ENCODE peak calls at places on chromosome 19, in five cellular contexts. O is Caco-2, Z is mucosa of descending colon, W is RWPE2, P is suprapubic skin. X is an unnamed sample.

GRCh38 chr19:4587527-4587926 is 28.0 kb upstream of the SEMA6B start:
- DNase-seq in O (no peak), Z (no peak), W (no peak), P (no peak), X (no peak)

GRCh38 chr19:4066682-4067395 is at the start of gene ZBTB7A:
- DNase-seq in O (peak; percentile 84), Z (peak; percentile 94), W (peak; percentile 77), P (no peak), X (peak; percentile 77)

GRCh38 chr19:9580728-9581127 is 3.6 kb downstream of the ZNF121 start:
- DNase-seq in O (no peak), Z (no peak), W (no peak), P (no peak), X (no peak)

GRCh38 chr19:47232422-47233211 is 1.6 kb upstream of the BBC3 start:
- DNase-seq in O (no peak), Z (peak; percentile 71), W (no peak), P (no peak), X (no peak)

GRCh38 chr19:16368385-16369305 is 44.0 kb downstream of the KLF2 start:
- DNase-seq in O (no peak), Z (peak; percentile 61), W (no peak), P (no peak), X (peak; percentile 65)

GRCh38 chr19:23855676-23856075 is 59.0 kb upstream of the ZNF726 start:
- DNase-seq in O (no peak), Z (no peak), W (no peak), P (no peak), X (no peak)

GRCh38 chr19:45613926-45614725 is 12.1 kb upstream of the GPR4 start:
- DNase-seq in O (peak; percentile 46), Z (peak; percentile 63), W (peak; percentile 80), P (no peak), X (no peak)

GRCh38 chr19:9849786-9850185 is 14.7 kb downstream of the PIN1 start:
- DNase-seq in O (no peak), Z (no peak), W (no peak), P (no peak), X (no peak)

GRCh38 chr19:16771618-16772017 is 52.0 kb downstream of the NWD1 start:
- DNase-seq in O (peak; percentile 72), Z (no peak), W (peak; percentile 68), P (peak; percentile 90), X (peak; percentile 78)

GRCh38 chr19:37362733-37363132 is 8.2 kb upstream of the ZNF527 start:
- DNase-seq in O (no peak), Z (no peak), W (no peak), P (no peak), X (no peak)

GRCh38 chr19:40466219-40467006 is at the start of gene SPTBN4:
- DNase-seq in O (no peak), Z (peak; percentile 77), W (no peak), P (peak; percentile 85), X (peak; percentile 61)

GRCh38 chr19:53131732-53132131 is 978 bp downstream of the ZNF415 start:
- DNase-seq in O (no peak), Z (no peak), W (no peak), P (no peak), X (no peak)

GRCh38 chr19:19404879-19405860 is at the start of gene GATAD2A:
- DNase-seq in O (peak; percentile 85), Z (peak; percentile 94), W (peak; percentile 91), P (peak; percentile 96), X (peak; percentile 98)

GRCh38 chr19:46076951-46077814 is 36.4 kb upstream of the IGFL4 start:
- DNase-seq in O (peak; percentile 90), Z (peak; percentile 48), W (no peak), P (no peak), X (no peak)

GRCh38 chr19:46159418-46159817 is 11.4 kb downstream of the IGFL2 start:
- DNase-seq in O (no peak), Z (no peak), W (no peak), P (no peak), X (no peak)

GRCh38 chr19:41821003-41821735 is 23.3 kb downstream of the LYPD4 start:
- DNase-seq in O (no peak), Z (no peak), W (no peak), P (no peak), X (peak; percentile 50)

GRCh38 chr19:45097450-45097775 is 4.4 kb downstream of the PPP1R37 start:
- DNase-seq in O (no peak), Z (no peak), W (no peak), P (no peak), X (no peak)

GRCh38 chr19:3868770-3869456 is at the start of gene ZFR2:
- DNase-seq in O (peak; percentile 52), Z (no peak), W (no peak), P (no peak), X (peak; percentile 39)

GRCh38 chr19:49297403-49297802 is 27.6 kb downstream of the SLC6A16 start:
- DNase-seq in O (no peak), Z (no peak), W (no peak), P (no peak), X (no peak)

GRCh38 chr19:45153339-45154063 is 7.3 kb downstream of the NKPD1 start:
- DNase-seq in O (peak; percentile 79), Z (no peak), W (no peak), P (no peak), X (peak; percentile 16)

GRCh38 chr19:51339313-51339686 is 2.6 kb downstream of the VSIG10L start:
- DNase-seq in O (no peak), Z (no peak), W (no peak), P (no peak), X (no peak)

GRCh38 chr19:11364296-11364904 is 9.2 kb downstream of the PLPPR2 start:
- DNase-seq in O (no peak), Z (no peak), W (no peak), P (no peak), X (no peak)

GRCh38 chr19:29837448-29837961 is 25.7 kb downstream of the CCNE1 start:
- DNase-seq in O (no peak), Z (no peak), W (no peak), P (peak; percentile 40), X (peak; percentile 19)

GRCh38 chr19:45506991-45507863 is at the start of gene VASP:
- DNase-seq in O (peak; percentile 89), Z (peak; percentile 95), W (peak; percentile 88), P (peak; percentile 91), X (peak; percentile 89)

GRCh38 chr19:38388310-38389100 is at the start of gene SPRED3:
- DNase-seq in O (peak; percentile 66), Z (no peak), W (no peak), P (no peak), X (peak; percentile 35)

GRCh38 chr19:43620061-43621001 is 902 bp upstream of the ZNF428 start:
- DNase-seq in O (no peak), Z (no peak), W (no peak), P (no peak), X (peak; percentile 76)

GRCh38 chr19:13020002-13020414 is 24.7 kb downstream of the NFIX start:
- DNase-seq in O (no peak), Z (no peak), W (no peak), P (no peak), X (no peak)

GRCh38 chr19:46689358-46689757 is 27.6 kb downstream of the PRKD2 start:
- DNase-seq in O (no peak), Z (no peak), W (no peak), P (no peak), X (no peak)

GRCh38 chr19:19432732-19433131 is 27.3 kb downstream of the GATAD2A start:
- DNase-seq in O (no peak), Z (no peak), W (no peak), P (no peak), X (no peak)

GRCh38 chr19:14494451-14494850 is 1.5 kb downstream of the GIPC1 start:
- DNase-seq in O (no peak), Z (no peak), W (no peak), P (no peak), X (no peak)
- H3K4me3 ChIP-seq in O (peak overlapping the region; percentile 93), Z (no peak overlapping the region), W (peak overlapping the region; percentile 55), P (peak overlapping the region; percentile 91), X (no peak overlapping the region)

DNA sequence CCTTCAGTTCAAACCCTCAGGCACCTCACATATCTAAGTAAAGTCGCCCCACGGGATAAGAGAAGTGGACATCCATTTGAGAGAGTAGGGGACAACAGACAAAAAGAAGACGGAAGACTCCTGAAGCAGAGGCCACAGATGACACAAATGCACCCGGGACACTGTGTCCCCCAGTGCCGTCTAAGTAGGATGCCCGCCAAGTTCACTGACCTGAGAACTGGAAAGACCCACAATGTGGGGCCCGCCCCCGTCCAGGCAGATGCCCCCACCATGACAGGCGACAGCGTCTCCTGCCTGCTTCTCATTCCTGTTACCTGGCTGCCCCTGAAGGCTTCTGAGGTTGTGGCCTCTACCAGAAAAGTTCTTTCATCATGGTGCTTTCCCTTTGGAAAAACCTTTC is 16.9 kb downstream of the ANKRD27 start:
- DNase-seq in O (no peak), Z (no peak), W (no peak), P (no peak), X (no peak)
- H3K36me3 ChIP-seq in O (no peaks in the 10 kb centered on the region), Z (no peaks in the 10 kb centered on the region), W (peaks cover 19% of the 10 kb centered on the region), P (peaks cover 43% of the 10 kb centered on the region), X (peaks cover 9% of the 10 kb centered on the region)

GRCh38 chr19:55677572-55678028 is 2.6 kb downstream of the EPN1 start:
- DNase-seq in O (no peak), Z (no peak), W (no peak), P (no peak), X (no peak)

GRCh38 chr19:55676889-55677505 is 2.0 kb downstream of the EPN1 start:
- DNase-seq in O (no peak), Z (no peak), W (no peak), P (no peak), X (no peak)

GRCh38 chr19:55675661-55676354 is 782 bp downstream of the EPN1 start:
- DNase-seq in O (no peak), Z (no peak), W (no peak), P (no peak), X (no peak)

GRCh38 chr19:55674841-55675660 is at the start of gene EPN1:
- DNase-seq in O (peak; percentile 98), Z (peak; percentile 99), W (peak; percentile 97), P (peak; percentile 98), X (peak; percentile 96)

DNA sequence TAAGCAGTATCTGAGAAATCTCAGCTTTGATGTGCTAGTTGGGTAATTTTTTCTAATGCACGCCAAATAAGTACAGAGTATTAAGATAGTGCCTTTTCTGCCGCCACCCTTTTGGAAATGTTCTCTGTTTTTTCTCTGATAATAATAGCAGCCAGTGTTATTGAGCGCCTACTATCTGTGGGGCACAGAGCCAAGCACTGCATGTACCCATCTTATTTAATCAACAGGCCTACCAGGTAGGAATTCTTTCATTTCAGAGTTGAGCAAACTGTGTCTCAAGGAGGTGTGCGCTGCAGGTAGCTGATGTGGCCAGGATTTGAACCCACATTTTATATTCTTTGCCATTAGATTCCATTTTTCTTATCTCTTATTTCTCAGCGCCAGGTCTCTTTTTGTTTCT is 1.4 kb downstream of the EPN1 start:
- DNase-seq in O (no peak), Z (no peak), W (no peak), P (no peak), X (no peak)
- TF ChIP-seq CTCF in O (no peak), Z (no peak), W (peak; percentile 5), P (no peak), X (no peak)

GRCh38 chr19:34134190-34135032 is 37.9 kb upstream of the LSM14A start:
- DNase-seq in O (peak; percentile 89), Z (peak; percentile 91), W (peak; percentile 69), P (peak; percentile 85), X (peak; percentile 90)

GRCh38 chr19:34135033-34135370 is 37.3 kb upstream of the LSM14A start:
- DNase-seq in O (no peak), Z (no peak), W (no peak), P (no peak), X (no peak)

GRCh38 chr19:34131100-34131499 is 41.2 kb upstream of the LSM14A start:
- DNase-seq in O (no peak), Z (no peak), W (no peak), P (no peak), X (no peak)

GRCh38 chr19:34136127-34136526 is 36.2 kb upstream of the LSM14A start:
- DNase-seq in O (no peak), Z (no peak), W (no peak), P (no peak), X (no peak)

GRCh38 chr19:34135401-34135800 is 36.9 kb upstream of the LSM14A start:
- DNase-seq in O (no peak), Z (no peak), W (no peak), P (no peak), X (no peak)
- H3K4me3 ChIP-seq in O (no peak overlapping the region), Z (no peak overlapping the region), W (no peak overlapping the region), P (no peak overlapping the region), X (peak overlapping the region; percentile 89)